ENCODE peak calls at places on chromosome 7, in four cellular contexts. L is uterus, N is GM12865, H is hepatocyte. K is an unnamed sample.

GRCh38 chr7:4150731-4151130 is 531.4 kb upstream of the FOXK1 start:
- DNase-seq in L (no peak), N (no peak), H (no peak), K (no peak)

GRCh38 chr7:113880467-113881040 is 38.3 kb downstream of the PPP1R3A start:
- DNase-seq in L (no peak), N (no peak), H (no peak), K (no peak)

GRCh38 chr7:139620676-139621344 is 97.3 kb downstream of the CLEC2L start:
- DNase-seq in L (peak), N (peak), H (peak), K (no peak)

GRCh38 chr7:158829021-158829341 is 328 bp downstream of the ESYT2 start:
- DNase-seq in L (peak), N (peak), H (peak), K (peak)

GRCh38 chr7:45190406-45191165 is 33.0 kb downstream of the RAMP3 start:
- DNase-seq in L (no peak), N (no peak), H (no peak), K (no peak)

GRCh38 chr7:43779032-43779812 is 20.7 kb downstream of the BLVRA start:
- DNase-seq in L (no peak), N (no peak), H (no peak), K (no peak)

GRCh38 chr7:6386779-6387178 is 61.0 kb downstream of the DAGLB start:
- DNase-seq in L (no peak), N (no peak), H (no peak), K (no peak)

GRCh38 chr7:1030444-1031070 is 13.8 kb upstream of the GPR146 start:
- DNase-seq in L (no peak), N (no peak), H (no peak), K (no peak)

GRCh38 chr7:133649593-133649992 is 396.7 kb downstream of the EXOC4 start:
- DNase-seq in L (no peak), N (no peak), H (no peak), K (no peak)

GRCh38 chr7:156768698-156769472 is 124.1 kb downstream of the LMBR1 start:
- DNase-seq in L (no peak), N (peak), H (peak), K (no peak)

GRCh38 chr7:28258240-28258639 is 77.6 kb upstream of the JAZF1 start:
- DNase-seq in L (no peak), N (no peak), H (no peak), K (no peak)

GRCh38 chr7:32034052-32034451 is 36.2 kb downstream of the PDE1C start:
- DNase-seq in L (no peak), N (no peak), H (peak), K (no peak)
- TF ChIP-seq CTCF in L (no peak), N (no peak), H (no peak), K (no peak)

GRCh38 chr7:50312176-50312575 is 7.7 kb downstream of the IKZF1 start:
- DNase-seq in L (no peak), N (no peak), H (no peak), K (no peak)

GRCh38 chr7:50309736-50310135 is 5.2 kb downstream of the IKZF1 start:
- DNase-seq in L (no peak), N (no peak), H (no peak), K (no peak)

GRCh38 chr7:50309130-50309478 is 4.6 kb downstream of the IKZF1 start:
- DNase-seq in L (no peak), N (no peak), H (no peak), K (no peak)

GRCh38 chr7:50308301-50309129 is 4.0 kb downstream of the IKZF1 start:
- DNase-seq in L (no peak), N (peak), H (no peak), K (peak)

GRCh38 chr7:50310361-50310760 is 5.8 kb downstream of the IKZF1 start:
- DNase-seq in L (no peak), N (no peak), H (no peak), K (no peak)
- H3K4me3 ChIP-seq in L (no peak), N (peak), H (no peak), K (peak)

GRCh38 chr7:34084651-34085050 is 179.3 kb downstream of the BMPER start:
- DNase-seq in L (no peak), N (no peak), H (no peak), K (no peak)

GRCh38 chr7:34091330-34091917 is 186.1 kb downstream of the BMPER start:
- DNase-seq in L (no peak), N (peak), H (peak), K (no peak)

GRCh38 chr7:34086064-34086463 is 180.7 kb downstream of the BMPER start:
- DNase-seq in L (no peak), N (no peak), H (no peak), K (no peak)

GRCh38 chr7:34090796-34091195 is 185.5 kb downstream of the BMPER start:
- DNase-seq in L (no peak), N (no peak), H (no peak), K (no peak)

GRCh38 chr7:34087892-34088891 is 182.9 kb downstream of the BMPER start:
- DNase-seq in L (no peak), N (peak), H (peak), K (no peak)
- TF ChIP-seq CTCF in L (no peak), N (peak), H (peak), K (peak)

GRCh38 chr7:141153231-141153630 is 79.4 kb downstream of the TMEM178B start:
- DNase-seq in L (no peak), N (no peak), H (no peak), K (no peak)
- H3K4me3 ChIP-seq in L (no peak), N (no peak), H (no peak), K (no peak)

GRCh38 chr7:71473366-71473967 is 341.5 kb downstream of the GALNT17 start:
- DNase-seq in L (no peak), N (no peak), H (no peak), K (no peak)

GRCh38 chr7:71477441-71477840 is 345.5 kb downstream of the GALNT17 start:
- DNase-seq in L (no peak), N (no peak), H (no peak), K (no peak)

GRCh38 chr7:71470948-71471347 is 339.0 kb downstream of the GALNT17 start:
- DNase-seq in L (no peak), N (no peak), H (no peak), K (no peak)

GRCh38 chr7:71472962-71473361 is 341.0 kb downstream of the GALNT17 start:
- DNase-seq in L (no peak), N (no peak), H (no peak), K (no peak)
- TF ChIP-seq CTCF in L (no peak), N (no peak), H (no peak), K (no peak)

DNA sequence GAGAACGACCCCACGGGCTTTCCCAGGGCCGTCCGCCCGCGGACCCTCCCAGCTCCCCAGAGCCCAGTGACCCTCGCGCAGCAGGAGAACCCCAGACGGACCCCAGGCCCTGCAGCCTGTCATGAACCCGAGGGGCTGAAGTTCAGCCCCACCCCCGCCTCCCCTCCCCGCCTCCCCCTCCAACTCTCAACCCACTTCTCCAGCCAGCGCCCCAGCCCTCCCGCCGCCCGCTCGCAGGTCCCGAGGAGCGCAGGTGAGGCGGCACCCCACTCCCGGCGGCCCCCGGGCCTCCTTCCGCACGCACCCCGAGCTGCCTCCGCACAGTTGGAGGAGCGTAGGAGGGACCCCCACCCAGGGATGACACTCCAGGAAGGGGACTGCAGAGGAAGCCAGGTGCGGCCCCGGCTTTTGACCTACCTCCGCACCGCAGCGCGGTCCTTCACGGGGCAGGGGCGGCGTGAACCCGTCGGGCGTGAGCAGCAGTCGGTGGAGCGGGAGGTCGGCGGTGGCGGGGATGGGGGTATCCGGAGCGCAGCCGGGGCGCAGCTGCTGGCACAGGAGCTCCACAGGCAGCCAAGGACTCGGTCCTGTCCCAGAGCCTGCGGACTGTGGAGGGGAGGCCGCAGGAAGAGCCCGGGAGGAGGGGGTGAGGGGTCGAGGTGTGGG is at the start of gene TMEM176A:
- DNase-seq in L (no peak), N (no peak), H (peak), K (no peak)
- H3K4me3 ChIP-seq in L (peak), N (no peak), H (peak), K (no peak)

GRCh38 chr7:143388051-143388450 is 6.9 kb downstream of the ZYX start:
- DNase-seq in L (no peak), N (no peak), H (no peak), K (no peak)

GRCh38 chr7:143388491-143389101 is 7.5 kb downstream of the ZYX start:
- DNase-seq in L (peak), N (no peak), H (no peak), K (no peak)

GRCh38 chr7:143385891-143386781 is 5.0 kb downstream of the ZYX start:
- DNase-seq in L (peak), N (no peak), H (no peak), K (no peak)

GRCh38 chr7:143389316-143390097 is 8.4 kb downstream of the ZYX start:
- DNase-seq in L (peak), N (no peak), H (no peak), K (no peak)

DNA sequence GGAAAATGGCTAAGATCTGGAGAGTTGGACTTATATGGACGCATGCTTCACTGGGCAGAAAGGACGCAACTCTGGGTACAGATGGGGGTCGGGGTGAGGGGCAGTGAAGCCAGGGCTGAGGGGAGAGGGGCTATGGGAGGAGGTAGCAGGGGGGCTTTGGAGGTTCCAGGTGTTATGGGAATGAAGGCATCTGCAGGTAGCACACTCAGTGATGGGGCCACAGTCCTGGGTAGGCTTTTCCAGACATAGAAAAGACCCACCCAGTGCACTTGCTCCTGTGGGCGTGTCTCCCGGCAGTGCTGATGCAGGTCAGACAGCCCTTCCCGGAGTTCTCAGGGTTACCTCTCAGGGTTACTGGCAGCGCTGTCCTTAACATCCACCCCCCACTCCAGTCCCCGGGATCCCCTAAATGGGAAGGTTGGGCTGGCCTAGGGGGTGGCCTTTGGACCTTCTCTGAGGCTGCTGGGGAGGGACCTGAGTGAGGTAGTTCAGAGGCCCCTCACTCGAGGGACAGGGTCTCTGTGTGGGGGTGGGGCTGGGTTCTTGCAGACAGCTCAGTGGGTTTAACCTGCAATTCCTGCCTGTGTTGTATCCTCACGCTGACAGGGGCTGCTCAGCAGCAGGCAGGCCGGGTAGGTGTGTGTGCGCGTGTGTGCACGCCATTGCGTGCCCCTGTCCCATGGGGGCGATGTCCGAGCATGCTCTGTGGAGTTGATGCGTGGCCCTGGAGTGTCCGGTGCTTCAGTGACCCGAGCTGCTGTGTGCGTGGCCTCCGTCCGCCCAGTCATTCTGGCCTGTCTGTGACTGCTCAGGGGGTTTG is 6.2 kb downstream of the ZYX start:
- DNase-seq in L (no peak), N (no peak), H (no peak), K (no peak)
- TF ChIP-seq CTCF in L (no peak), N (no peak), H (no peak), K (peak)

GRCh38 chr7:27107901-27108381 is 5.5 kb upstream of the HOXA2 start:
- DNase-seq in L (no peak), N (no peak), H (no peak), K (no peak)
- H3K4me3 ChIP-seq in L (no peak), N (no peak), H (no peak), K (no peak)